ENCODE peak calls at places on chromosomes 2 and 18, in nine cellular contexts. One of them, this sample, is unnamed.
A peak's percentile ranks its signal among the peaks of the same experiment; 100 is the strongest.

GRCh38 chr18:48228841-48229240 is 180.3 kb downstream of the ZBTB7C start:
- DNase-seq in activated naive CD4-positive, alpha-beta T cell treated with Interleukin-2 at 50 U/mL for 16 hours: no peak
- DNase-seq in fibroblast of the aortic adventitia: no peak
- DNase-seq in endothelial cell: no peak
- DNase-seq in activated CD8-positive, alpha-beta memory T cell treated with anti-CD3 and anti-CD28 coated beads for 24 hours: no peak
- DNase-seq in frontal cortex: no peak
- DNase-seq in CD8-positive, alpha-beta memory T cell: no peak
- DNase-seq in GM20000: no peak
- DNase-seq in NCI-H2107: no peak
- DNase-seq in this sample: no peak

GRCh38 chr2:134716716-134717585 is 1.8 kb downstream of the TMEM163 start:
- DNase-seq in activated naive CD4-positive, alpha-beta T cell treated with Interleukin-2 at 50 U/mL for 16 hours: no peak
- DNase-seq in fibroblast of the aortic adventitia: no peak
- DNase-seq in endothelial cell: no peak
- DNase-seq in activated CD8-positive, alpha-beta memory T cell treated with anti-CD3 and anti-CD28 coated beads for 24 hours: no peak
- DNase-seq in frontal cortex: no peak
- DNase-seq in CD8-positive, alpha-beta memory T cell: no peak
- DNase-seq in GM20000: no peak
- DNase-seq in NCI-H2107: no peak
- DNase-seq in this sample: no peak

GRCh38 chr2:191929288-191929687 is 82.4 kb upstream of the CAVIN2 start:
- DNase-seq in activated naive CD4-positive, alpha-beta T cell treated with Interleukin-2 at 50 U/mL for 16 hours: no peak
- DNase-seq in fibroblast of the aortic adventitia: no peak
- DNase-seq in endothelial cell: no peak
- DNase-seq in activated CD8-positive, alpha-beta memory T cell treated with anti-CD3 and anti-CD28 coated beads for 24 hours: no peak
- DNase-seq in frontal cortex: no peak
- DNase-seq in CD8-positive, alpha-beta memory T cell: no peak
- DNase-seq in GM20000: no peak
- DNase-seq in NCI-H2107: no peak
- DNase-seq in this sample: no peak

GRCh38 chr2:168246072-168246482 is 1.3 kb downstream of the STK39 start:
- DNase-seq in activated naive CD4-positive, alpha-beta T cell treated with Interleukin-2 at 50 U/mL for 16 hours: no peak
- DNase-seq in fibroblast of the aortic adventitia: peak; percentile 41
- DNase-seq in endothelial cell: no peak
- DNase-seq in activated CD8-positive, alpha-beta memory T cell treated with anti-CD3 and anti-CD28 coated beads for 24 hours: no peak
- DNase-seq in frontal cortex: no peak
- DNase-seq in CD8-positive, alpha-beta memory T cell: no peak
- DNase-seq in GM20000: no peak
- DNase-seq in NCI-H2107: no peak
- DNase-seq in this sample: no peak

GRCh38 chr2:175823291-175824073 is 178.6 kb downstream of the LNPK start:
- DNase-seq in activated naive CD4-positive, alpha-beta T cell treated with Interleukin-2 at 50 U/mL for 16 hours: no peak
- DNase-seq in fibroblast of the aortic adventitia: no peak
- DNase-seq in endothelial cell: no peak
- DNase-seq in activated CD8-positive, alpha-beta memory T cell treated with anti-CD3 and anti-CD28 coated beads for 24 hours: no peak
- DNase-seq in frontal cortex: peak; percentile 4
- DNase-seq in CD8-positive, alpha-beta memory T cell: no peak
- DNase-seq in GM20000: no peak
- DNase-seq in NCI-H2107: no peak
- DNase-seq in this sample: no peak

GRCh38 chr18:64872710-64873458 is 724.0 kb upstream of the LINC00305 start:
- DNase-seq in activated naive CD4-positive, alpha-beta T cell treated with Interleukin-2 at 50 U/mL for 16 hours: no peak
- DNase-seq in fibroblast of the aortic adventitia: no peak
- DNase-seq in endothelial cell: no peak
- DNase-seq in activated CD8-positive, alpha-beta memory T cell treated with anti-CD3 and anti-CD28 coated beads for 24 hours: no peak
- DNase-seq in frontal cortex: no peak
- DNase-seq in CD8-positive, alpha-beta memory T cell: no peak
- DNase-seq in GM20000: no peak
- DNase-seq in NCI-H2107: no peak
- DNase-seq in this sample: no peak

GRCh38 chr2:222993920-222994650 is 57.9 kb upstream of the KCNE4 start:
- DNase-seq in activated naive CD4-positive, alpha-beta T cell treated with Interleukin-2 at 50 U/mL for 16 hours: no peak
- DNase-seq in fibroblast of the aortic adventitia: peak; percentile 99
- DNase-seq in endothelial cell: no peak
- DNase-seq in activated CD8-positive, alpha-beta memory T cell treated with anti-CD3 and anti-CD28 coated beads for 24 hours: no peak
- DNase-seq in frontal cortex: peak; percentile 35
- DNase-seq in CD8-positive, alpha-beta memory T cell: no peak
- DNase-seq in GM20000: no peak
- DNase-seq in NCI-H2107: no peak
- DNase-seq in this sample: no peak

GRCh38 chr2:152627010-152627957 is 90.0 kb downstream of the PRPF40A start:
- DNase-seq in activated naive CD4-positive, alpha-beta T cell treated with Interleukin-2 at 50 U/mL for 16 hours: no peak
- DNase-seq in fibroblast of the aortic adventitia: peak; percentile 73
- DNase-seq in endothelial cell: no peak
- DNase-seq in activated CD8-positive, alpha-beta memory T cell treated with anti-CD3 and anti-CD28 coated beads for 24 hours: no peak
- DNase-seq in frontal cortex: peak; percentile 33
- DNase-seq in CD8-positive, alpha-beta memory T cell: no peak
- DNase-seq in GM20000: peak; percentile 46
- DNase-seq in NCI-H2107: no peak
- DNase-seq in this sample: peak; percentile 57

GRCh38 chr18:23743733-23744333 is 54.6 kb downstream of the LAMA3 start:
- DNase-seq in activated naive CD4-positive, alpha-beta T cell treated with Interleukin-2 at 50 U/mL for 16 hours: no peak
- DNase-seq in fibroblast of the aortic adventitia: no peak
- DNase-seq in endothelial cell: no peak
- DNase-seq in activated CD8-positive, alpha-beta memory T cell treated with anti-CD3 and anti-CD28 coated beads for 24 hours: no peak
- DNase-seq in frontal cortex: no peak
- DNase-seq in CD8-positive, alpha-beta memory T cell: no peak
- DNase-seq in GM20000: no peak
- DNase-seq in NCI-H2107: no peak
- DNase-seq in this sample: no peak

GRCh38 chr2:39920318-39920775 is 141.3 kb upstream of the THUMPD2 start:
- DNase-seq in activated naive CD4-positive, alpha-beta T cell treated with Interleukin-2 at 50 U/mL for 16 hours: no peak
- DNase-seq in fibroblast of the aortic adventitia: no peak
- DNase-seq in endothelial cell: no peak
- DNase-seq in activated CD8-positive, alpha-beta memory T cell treated with anti-CD3 and anti-CD28 coated beads for 24 hours: no peak
- DNase-seq in frontal cortex: no peak
- DNase-seq in CD8-positive, alpha-beta memory T cell: no peak
- DNase-seq in GM20000: no peak
- DNase-seq in NCI-H2107: no peak
- DNase-seq in this sample: no peak

GRCh38 chr2:48112911-48113687 is 206.8 kb upstream of the FBXO11 start:
- DNase-seq in activated naive CD4-positive, alpha-beta T cell treated with Interleukin-2 at 50 U/mL for 16 hours: no peak
- DNase-seq in fibroblast of the aortic adventitia: peak; percentile 70
- DNase-seq in endothelial cell: no peak
- DNase-seq in activated CD8-positive, alpha-beta memory T cell treated with anti-CD3 and anti-CD28 coated beads for 24 hours: no peak
- DNase-seq in frontal cortex: no peak
- DNase-seq in CD8-positive, alpha-beta memory T cell: no peak
- DNase-seq in GM20000: no peak
- DNase-seq in NCI-H2107: no peak
- DNase-seq in this sample: peak; percentile 92